ENCODE peak calls at places on chromosomes 3 and 15, in four cellular contexts. U is fibroblast of lung, Z is mesenchymal stem cell, T is GM23248. A is an unnamed sample.
A peak's percentile ranks its signal among the peaks of the same experiment; 100 is the strongest.

GRCh38 chr3:126816956-126817777 is 113.1 kb downstream of the CHCHD6 start:
- DNase-seq in U (no peak), Z (peak; percentile 3), T (peak; percentile 28), A (no peak)

GRCh38 chr15:75107509-75107904 is 84.1 kb downstream of the PPCDC start:
- DNase-seq in U (no peak), Z (no peak), T (peak; percentile 7), A (no peak)

GRCh38 chr3:6860911-6861330 is at the start of gene GRM7:
- DNase-seq in Z (no peak), T (no peak), U (peak; percentile 83), A (no peak)

GRCh38 chr15:92079047-92079446 is 225.5 kb downstream of the SLCO3A1 start:
- DNase-seq in Z (no peak), T (peak; percentile 35), U (no peak), A (no peak)

GRCh38 chr15:88882745-88883144 is 12.6 kb downstream of the HAPLN3 start:
- DNase-seq in U (peak; percentile 73), Z (peak; percentile 24), T (peak; percentile 59), A (no peak)

GRCh38 chr3:149806171-149806778 is 6.7 kb upstream of the RNF13 start:
- DNase-seq in T (no peak), U (no peak), Z (no peak), A (no peak)

GRCh38 chr3:194761384-194761783 is 75.7 kb downstream of the FAM43A start:
- DNase-seq in U (no peak), Z (no peak), T (no peak), A (no peak)

GRCh38 chr3:107064445-107065060 is 312.7 kb upstream of the CCDC54 start:
- DNase-seq in U (peak; percentile 73), Z (peak; percentile 75), T (peak; percentile 80), A (peak; percentile 83)

GRCh38 chr3:58207954-58208353 is 2.8 kb downstream of the DNASE1L3 start:
- DNase-seq in T (no peak), Z (no peak), U (no peak), A (no peak)

GRCh38 chr3:193982258-193982659 is 153.7 kb upstream of the HES1 start:
- DNase-seq in U (peak; percentile 89), Z (no peak), T (peak; percentile 92), A (peak; percentile 43)

GRCh38 chr3:106805625-106806024 is 571.6 kb upstream of the CCDC54 start:
- DNase-seq in T (no peak), Z (no peak), U (peak; percentile 69), A (no peak)

GRCh38 chr3:115169808-115170207 is 22.7 kb upstream of the ZBTB20 start:
- DNase-seq in Z (no peak), T (peak; percentile 35), U (no peak), A (no peak)

GRCh38 chr3:117853923-117854322 is 1144.3 kb downstream of the TUSC7 start:
- DNase-seq in Z (peak; percentile 89), U (peak; percentile 88), T (peak; percentile 87), A (peak; percentile 32)

GRCh38 chr15:68706256-68706655 is 114.4 kb downstream of the ANP32A start:
- DNase-seq in T (no peak), U (no peak), Z (no peak), A (no peak)

GRCh38 chr15:85785887-85786777 is 8.6 kb downstream of the KLHL25 start:
- DNase-seq in T (peak; percentile 78), Z (peak; percentile 38), U (peak; percentile 72), A (peak; percentile 28)

GRCh38 chr15:59688383-59688887 is 685 bp downstream of the BNIP2 start:
- DNase-seq in U (peak; percentile 73), T (peak; percentile 83), Z (peak; percentile 88), A (peak; percentile 79)

GRCh38 chr15:70708839-70709238 is 54.5 kb downstream of the UACA start:
- DNase-seq in Z (no peak), T (no peak), U (peak; percentile 46), A (peak; percentile 87)

GRCh38 chr15:63348392-63348791 is 33.3 kb downstream of the CA12 start:
- DNase-seq in T (peak; percentile 90), U (peak; percentile 63), Z (peak; percentile 41), A (peak; percentile 78)

GRCh38 chr15:101563397-101563796 is 73.9 kb upstream of the PCSK6 start:
- DNase-seq in T (no peak), Z (no peak), U (no peak), A (no peak)

GRCh38 chr15:93127286-93127685 is 38.3 kb upstream of the RGMA start:
- DNase-seq in T (no peak), Z (no peak), U (no peak), A (no peak)

GRCh38 chr3:108951802-108952474 is 1.7 kb downstream of the GUCA1C start:
- DNase-seq in T (no peak), U (no peak), Z (no peak), A (no peak)

GRCh38 chr3:157789162-157789561 is 285.9 kb upstream of the VEPH1 start:
- DNase-seq in Z (no peak), T (no peak), U (peak; percentile 30), A (no peak)

GRCh38 chr3:52820741-52821140 is 9.7 kb downstream of the ITIH4 start:
- DNase-seq in Z (peak; percentile 22), T (peak; percentile 50), U (no peak), A (peak; percentile 13)

GRCh38 chr15:68379759-68380290 is 52.1 kb downstream of the ITGA11 start:
- DNase-seq in U (no peak), Z (peak; percentile 47), T (no peak), A (peak; percentile 78)

GRCh38 chr3:124851136-124851535 is 36.0 kb downstream of the ITGB5 start:
- DNase-seq in Z (peak; percentile 52), T (peak; percentile 40), U (no peak), A (no peak)

GRCh38 chr15:84840741-84841429 is 23.7 kb downstream of the ALPK3 start:
- DNase-seq in T (peak; percentile 88), Z (peak; percentile 86), U (peak; percentile 63), A (peak; percentile 28)

GRCh38 chr15:73900129-73900712 is 26.0 kb upstream of the LOXL1 start:
- DNase-seq in Z (no peak), T (peak; percentile 92), U (peak; percentile 72), A (no peak)

DNA sequence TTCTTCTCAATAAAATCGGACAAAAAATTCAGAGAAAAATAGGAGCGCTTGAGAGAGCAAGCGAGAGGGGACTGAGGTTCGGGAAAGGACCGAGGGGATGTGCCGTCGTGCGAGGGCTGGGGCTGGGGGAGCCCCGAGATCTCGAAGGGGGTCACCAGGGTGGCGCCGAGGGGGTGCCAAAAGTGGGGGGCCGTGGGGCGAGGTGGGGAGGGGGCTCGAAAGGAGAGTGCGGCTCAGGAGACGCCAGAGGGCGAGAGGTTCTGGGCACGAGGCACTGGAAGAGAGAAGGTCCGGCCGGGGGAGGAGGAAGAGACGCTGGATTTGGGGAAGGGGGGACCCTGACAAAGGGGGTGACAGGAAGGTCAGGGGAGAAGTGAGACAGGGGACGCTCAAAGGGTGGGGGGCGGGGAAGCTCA is 783 bp downstream of the IGF2BP2 start:
- DNase-seq in T (peak; percentile 60), Z (peak; percentile 47), U (no peak), A (peak; percentile 49)
- H3K27me3 ChIP-seq in T (no peaks in the 10 kb centered on the region), Z (no peaks in the 10 kb centered on the region), U (no peaks in the 10 kb centered on the region), A (no peaks in the 10 kb centered on the region)

GRCh38 chr3:9730747-9731205 is 759 bp upstream of the BRPF1 start:
- DNase-seq in Z (no peak), U (peak; percentile 74), T (no peak), A (no peak)

GRCh38 chr3:9731206-9732079 is at the start of gene BRPF1:
- DNase-seq in Z (peak; percentile 99), T (peak; percentile 100), U (peak; percentile 99), A (peak; percentile 99)

GRCh38 chr3:9732753-9733115 is 1.2 kb downstream of the BRPF1 start:
- DNase-seq in T (peak; percentile 73), Z (peak; percentile 18), U (no peak), A (peak; percentile 11)

GRCh38 chr3:9729419-9729818 is 2.1 kb upstream of the BRPF1 start:
- DNase-seq in T (no peak), Z (no peak), U (no peak), A (no peak)

GRCh38 chr3:9732080-9732752 is 681 bp downstream of the BRPF1 start:
- DNase-seq in Z (peak; percentile 46), T (peak; percentile 63), U (no peak), A (peak; percentile 34)
- H2AFZ ChIP-seq in Z (peak overlapping the region; percentile 62), T (peak overlapping the region; percentile 82), U (no peak overlapping the region), A (peak overlapping the region; percentile 75)

GRCh38 chr15:62248277-62248974 is 83.3 kb upstream of the C2CD4B start:
- DNase-seq in T (no peak), U (no peak), Z (no peak), A (no peak)

GRCh38 chr15:62250176-62250575 is 85.1 kb upstream of the C2CD4B start:
- DNase-seq in Z (no peak), U (no peak), T (no peak), A (no peak)

GRCh38 chr15:62253294-62253693 is 88.2 kb upstream of the C2CD4B start:
- DNase-seq in U (no peak), T (no peak), Z (no peak), A (peak; percentile 23)

GRCh38 chr15:62254137-62254934 is 89.3 kb upstream of the C2CD4B start:
- DNase-seq in T (peak; percentile 73), Z (peak; percentile 39), U (peak; percentile 37), A (peak; percentile 79)

GRCh38 chr15:62250978-62251377 is 85.9 kb upstream of the C2CD4B start:
- DNase-seq in U (no peak), T (no peak), Z (no peak), A (no peak)
- H3K27me3 ChIP-seq in U (no peaks in the 10 kb centered on the region), T (peaks cover 4% of the 10 kb centered on the region), Z (peaks cover 54% of the 10 kb centered on the region), A (no peaks in the 10 kb centered on the region)

GRCh38 chr3:160735801-160736200 is 20.2 kb upstream of the PPM1L start:
- DNase-seq in U (no peak), Z (no peak), T (no peak), A (no peak)

GRCh38 chr3:160739079-160739478 is 17.0 kb upstream of the PPM1L start:
- DNase-seq in U (peak; percentile 1), Z (no peak), T (peak; percentile 10), A (no peak)
- H2AFZ ChIP-seq in U (no peak overlapping the region), Z (no peak overlapping the region), T (no peak overlapping the region), A (no peak overlapping the region)

GRCh38 chr15:40927497-40928346 is 1.4 kb upstream of the DLL4 start:
- DNase-seq in Z (no peak), T (peak; percentile 24), U (no peak), A (no peak)
- H3K27me3 ChIP-seq in Z (peaks cover 85% of the 10 kb centered on the region), T (peaks cover 49% of the 10 kb centered on the region), U (peaks cover 47% of the 10 kb centered on the region), A (peaks cover 21% of the 10 kb centered on the region)

GRCh38 chr15:65577129-65577996 is 33.6 kb downstream of the INTS14 start:
- DNase-seq in T (no peak), U (peak; percentile 59), Z (no peak), A (no peak)
- H2AFZ ChIP-seq in T (no peak overlapping the region), U (no peak overlapping the region), Z (no peak overlapping the region), A (no peak overlapping the region)

GRCh38 chr15:43274136-43274535 is 7.4 kb upstream of the TGM5 start:
- DNase-seq in U (no peak), Z (no peak), T (peak; percentile 37), A (no peak)
- H3K27me3 ChIP-seq in U (peaks cover 19% of the 10 kb centered on the region), Z (peaks cover 59% of the 10 kb centered on the region), T (peaks cover 43% of the 10 kb centered on the region), A (peaks cover 6% of the 10 kb centered on the region)

GRCh38 chr15:67038721-67039120 is 26.7 kb upstream of the SMAD3 start:
- DNase-seq in T (no peak), Z (no peak), U (no peak), A (no peak)
- H2AFZ ChIP-seq in T (no peak overlapping the region), Z (no peak overlapping the region), U (no peak overlapping the region), A (no peak overlapping the region)

A was measured in endothelial cell of umbilical vein.